ENCODE peak calls at places on chromosomes 5 and 9, in ten cellular contexts. One of them, this sample, is unnamed.

GRCh38 chr9:121478816-121479676 is 20.6 kb downstream of the GGTA1 start:
- DNase-seq in DMS153: no peak
- DNase-seq in T-helper 9 cell: no peak
- DNase-seq in NCI-H2081: no peak
- DNase-seq in MM.1S: no peak
- DNase-seq in stimulated activated CD4-positive, alpha-beta T cell treated with anti-CD3 and anti-CD28 coated beads, Interleukin-15, amount 100 ng/mL, for 24 hours: no peak
- DNase-seq in ovary: no peak
- DNase-seq in sigmoid colon: no peak
- DNase-seq in naive thymus-derived CD4-positive, alpha-beta T cell: no peak
- DNase-seq in mesothelial cell of epicardium: no peak
- DNase-seq in this sample: no peak

GRCh38 chr9:133514475-133515239 is 10.1 kb downstream of the MYMK start:
- DNase-seq in DMS153: peak; percentile 46
- DNase-seq in T-helper 9 cell: no peak
- DNase-seq in NCI-H2081: peak; percentile 83
- DNase-seq in MM.1S: no peak
- DNase-seq in stimulated activated CD4-positive, alpha-beta T cell treated with anti-CD3 and anti-CD28 coated beads, Interleukin-15, amount 100 ng/mL, for 24 hours: no peak
- DNase-seq in ovary: peak; percentile 88
- DNase-seq in sigmoid colon: no peak
- DNase-seq in naive thymus-derived CD4-positive, alpha-beta T cell: no peak
- DNase-seq in mesothelial cell of epicardium: no peak
- DNase-seq in this sample: no peak

GRCh38 chr5:999724-1000123 is 8.9 kb upstream of the NKD2 start:
- DNase-seq in DMS153: no peak
- DNase-seq in T-helper 9 cell: no peak
- DNase-seq in NCI-H2081: no peak
- DNase-seq in MM.1S: no peak
- DNase-seq in stimulated activated CD4-positive, alpha-beta T cell treated with anti-CD3 and anti-CD28 coated beads, Interleukin-15, amount 100 ng/mL, for 24 hours: no peak
- DNase-seq in ovary: no peak
- DNase-seq in sigmoid colon: peak; percentile 40
- DNase-seq in naive thymus-derived CD4-positive, alpha-beta T cell: no peak
- DNase-seq in mesothelial cell of epicardium: no peak
- DNase-seq in this sample: no peak

GRCh38 chr9:129555512-129556203 is 65.2 kb downstream of the C9orf50 start:
- DNase-seq in DMS153: no peak
- DNase-seq in T-helper 9 cell: no peak
- DNase-seq in NCI-H2081: no peak
- DNase-seq in MM.1S: no peak
- DNase-seq in stimulated activated CD4-positive, alpha-beta T cell treated with anti-CD3 and anti-CD28 coated beads, Interleukin-15, amount 100 ng/mL, for 24 hours: no peak
- DNase-seq in ovary: peak; percentile 73
- DNase-seq in sigmoid colon: no peak
- DNase-seq in naive thymus-derived CD4-positive, alpha-beta T cell: no peak
- DNase-seq in mesothelial cell of epicardium: no peak
- DNase-seq in this sample: no peak

GRCh38 chr5:14145356-14146334 is 2.5 kb downstream of the TRIO start:
- DNase-seq in DMS153: no peak
- DNase-seq in T-helper 9 cell: no peak
- DNase-seq in NCI-H2081: no peak
- DNase-seq in MM.1S: no peak
- DNase-seq in stimulated activated CD4-positive, alpha-beta T cell treated with anti-CD3 and anti-CD28 coated beads, Interleukin-15, amount 100 ng/mL, for 24 hours: no peak
- DNase-seq in ovary: no peak
- DNase-seq in sigmoid colon: no peak
- DNase-seq in naive thymus-derived CD4-positive, alpha-beta T cell: no peak
- DNase-seq in mesothelial cell of epicardium: no peak
- DNase-seq in this sample: no peak

GRCh38 chr5:170791325-170791954 is 7.9 kb downstream of the GABRP start:
- DNase-seq in DMS153: no peak
- DNase-seq in T-helper 9 cell: no peak
- DNase-seq in NCI-H2081: peak; percentile 51
- DNase-seq in MM.1S: peak; percentile 70
- DNase-seq in stimulated activated CD4-positive, alpha-beta T cell treated with anti-CD3 and anti-CD28 coated beads, Interleukin-15, amount 100 ng/mL, for 24 hours: peak; percentile 44
- DNase-seq in ovary: no peak
- DNase-seq in sigmoid colon: no peak
- DNase-seq in naive thymus-derived CD4-positive, alpha-beta T cell: no peak
- DNase-seq in mesothelial cell of epicardium: no peak
- DNase-seq in this sample: peak; percentile 73

GRCh38 chr9:105051897-105052296 is 123.9 kb upstream of the ABCA1 start:
- DNase-seq in DMS153: no peak
- DNase-seq in T-helper 9 cell: no peak
- DNase-seq in NCI-H2081: no peak
- DNase-seq in MM.1S: no peak
- DNase-seq in stimulated activated CD4-positive, alpha-beta T cell treated with anti-CD3 and anti-CD28 coated beads, Interleukin-15, amount 100 ng/mL, for 24 hours: no peak
- DNase-seq in ovary: no peak
- DNase-seq in sigmoid colon: no peak
- DNase-seq in naive thymus-derived CD4-positive, alpha-beta T cell: no peak
- DNase-seq in mesothelial cell of epicardium: no peak
- DNase-seq in this sample: no peak

GRCh38 chr9:97703437-97704326 is 6.5 kb upstream of the XPA start:
- DNase-seq in DMS153: peak; percentile 60
- DNase-seq in T-helper 9 cell: no peak
- DNase-seq in NCI-H2081: peak; percentile 76
- DNase-seq in MM.1S: peak; percentile 63
- DNase-seq in stimulated activated CD4-positive, alpha-beta T cell treated with anti-CD3 and anti-CD28 coated beads, Interleukin-15, amount 100 ng/mL, for 24 hours: peak; percentile 49
- DNase-seq in ovary: no peak
- DNase-seq in sigmoid colon: no peak
- DNase-seq in naive thymus-derived CD4-positive, alpha-beta T cell: no peak
- DNase-seq in mesothelial cell of epicardium: no peak
- DNase-seq in this sample: peak; percentile 96

GRCh38 chr9:37324261-37324683 is 98.2 kb upstream of the GRHPR start:
- DNase-seq in DMS153: peak; percentile 58
- DNase-seq in T-helper 9 cell: no peak
- DNase-seq in NCI-H2081: no peak
- DNase-seq in MM.1S: no peak
- DNase-seq in stimulated activated CD4-positive, alpha-beta T cell treated with anti-CD3 and anti-CD28 coated beads, Interleukin-15, amount 100 ng/mL, for 24 hours: no peak
- DNase-seq in ovary: no peak
- DNase-seq in sigmoid colon: no peak
- DNase-seq in naive thymus-derived CD4-positive, alpha-beta T cell: no peak
- DNase-seq in mesothelial cell of epicardium: no peak
- DNase-seq in this sample: no peak

GRCh38 chr9:16329699-16330113 is 540.8 kb downstream of the BNC2 start:
- DNase-seq in DMS153: no peak
- DNase-seq in T-helper 9 cell: no peak
- DNase-seq in NCI-H2081: no peak
- DNase-seq in MM.1S: no peak
- DNase-seq in stimulated activated CD4-positive, alpha-beta T cell treated with anti-CD3 and anti-CD28 coated beads, Interleukin-15, amount 100 ng/mL, for 24 hours: no peak
- DNase-seq in ovary: peak; percentile 73
- DNase-seq in sigmoid colon: no peak
- DNase-seq in naive thymus-derived CD4-positive, alpha-beta T cell: no peak
- DNase-seq in mesothelial cell of epicardium: no peak
- DNase-seq in this sample: no peak

GRCh38 chr5:4989121-4989520 is 151.0 kb upstream of the ADAMTS16 start:
- DNase-seq in DMS153: no peak
- DNase-seq in T-helper 9 cell: no peak
- DNase-seq in NCI-H2081: no peak
- DNase-seq in MM.1S: no peak
- DNase-seq in stimulated activated CD4-positive, alpha-beta T cell treated with anti-CD3 and anti-CD28 coated beads, Interleukin-15, amount 100 ng/mL, for 24 hours: no peak
- DNase-seq in ovary: no peak
- DNase-seq in sigmoid colon: no peak
- DNase-seq in naive thymus-derived CD4-positive, alpha-beta T cell: no peak
- DNase-seq in mesothelial cell of epicardium: no peak
- DNase-seq in this sample: peak; percentile 99

GRCh38 chr9:8745347-8745746 is 945.8 kb upstream of the DMAC1 start:
- DNase-seq in DMS153: no peak
- DNase-seq in T-helper 9 cell: no peak
- DNase-seq in NCI-H2081: no peak
- DNase-seq in MM.1S: no peak
- DNase-seq in stimulated activated CD4-positive, alpha-beta T cell treated with anti-CD3 and anti-CD28 coated beads, Interleukin-15, amount 100 ng/mL, for 24 hours: no peak
- DNase-seq in ovary: no peak
- DNase-seq in sigmoid colon: no peak
- DNase-seq in naive thymus-derived CD4-positive, alpha-beta T cell: no peak
- DNase-seq in mesothelial cell of epicardium: no peak
- DNase-seq in this sample: peak; percentile 49

GRCh38 chr9:88532320-88532719 is 2.7 kb upstream of the NXNL2 start:
- DNase-seq in DMS153: no peak
- DNase-seq in T-helper 9 cell: no peak
- DNase-seq in NCI-H2081: peak; percentile 9
- DNase-seq in MM.1S: no peak
- DNase-seq in stimulated activated CD4-positive, alpha-beta T cell treated with anti-CD3 and anti-CD28 coated beads, Interleukin-15, amount 100 ng/mL, for 24 hours: peak; percentile 20
- DNase-seq in ovary: peak; percentile 45
- DNase-seq in sigmoid colon: no peak
- DNase-seq in naive thymus-derived CD4-positive, alpha-beta T cell: no peak
- DNase-seq in mesothelial cell of epicardium: no peak
- DNase-seq in this sample: peak; percentile 79